ENCODE peak calls at places on chromosomes 6 and 20, in eight cellular contexts. One of them, this sample, is unnamed. For H3K9me3, the result is how much of the 10 kb centered on the place peaks cover.

GRCh38 chr20:23133560-23133998 is 47.5 kb upstream of the CD93 start:
- DNase-seq in CD8-positive, alpha-beta memory T cell: no peak
- DNase-seq in iPS DF 6.9: no peak
- DNase-seq in left ventricle myocardium inferior: no peak
- DNase-seq in adrenal gland: no peak
- DNase-seq in effector memory CD4-positive, alpha-beta T cell: no peak
- DNase-seq in naive thymus-derived CD4-positive, alpha-beta T cell: no peak
- DNase-seq in prostate gland: no peak
- DNase-seq in this sample: peak

GRCh38 chr6:140029551-140029950 is 655.1 kb upstream of the CITED2 start:
- DNase-seq in CD8-positive, alpha-beta memory T cell: no peak
- DNase-seq in iPS DF 6.9: no peak
- DNase-seq in left ventricle myocardium inferior: no peak
- DNase-seq in adrenal gland: no peak
- DNase-seq in effector memory CD4-positive, alpha-beta T cell: no peak
- DNase-seq in naive thymus-derived CD4-positive, alpha-beta T cell: no peak
- DNase-seq in prostate gland: no peak
- DNase-seq in this sample: no peak

GRCh38 chr6:34646714-34647113 is 49.9 kb downstream of the ILRUN start:
- DNase-seq in CD8-positive, alpha-beta memory T cell: no peak
- DNase-seq in iPS DF 6.9: no peak
- DNase-seq in left ventricle myocardium inferior: no peak
- DNase-seq in adrenal gland: no peak
- DNase-seq in effector memory CD4-positive, alpha-beta T cell: no peak
- DNase-seq in naive thymus-derived CD4-positive, alpha-beta T cell: no peak
- DNase-seq in prostate gland: no peak
- DNase-seq in this sample: no peak

GRCh38 chr20:59019217-59019616 is at the start of gene TUBB1:
- DNase-seq in CD8-positive, alpha-beta memory T cell: no peak
- DNase-seq in iPS DF 6.9: no peak
- DNase-seq in left ventricle myocardium inferior: no peak
- DNase-seq in adrenal gland: no peak
- DNase-seq in effector memory CD4-positive, alpha-beta T cell: no peak
- DNase-seq in naive thymus-derived CD4-positive, alpha-beta T cell: no peak
- DNase-seq in prostate gland: no peak
- DNase-seq in this sample: no peak

GRCh38 chr20:22974354-22974753 is 60.8 kb upstream of the SSTR4 start:
- DNase-seq in CD8-positive, alpha-beta memory T cell: no peak
- DNase-seq in iPS DF 6.9: peak
- DNase-seq in left ventricle myocardium inferior: no peak
- DNase-seq in adrenal gland: no peak
- DNase-seq in effector memory CD4-positive, alpha-beta T cell: no peak
- DNase-seq in naive thymus-derived CD4-positive, alpha-beta T cell: no peak
- DNase-seq in prostate gland: no peak
- DNase-seq in this sample: no peak

GRCh38 chr6:28807682-28808280 is 116.0 kb downstream of the TRIM27 start:
- DNase-seq in CD8-positive, alpha-beta memory T cell: no peak
- DNase-seq in iPS DF 6.9: no peak
- DNase-seq in left ventricle myocardium inferior: no peak
- DNase-seq in adrenal gland: no peak
- DNase-seq in effector memory CD4-positive, alpha-beta T cell: no peak
- DNase-seq in naive thymus-derived CD4-positive, alpha-beta T cell: no peak
- DNase-seq in prostate gland: no peak
- DNase-seq in this sample: no peak

GRCh38 chr20:53753880-53754459 is 160.3 kb upstream of the ZNF217 start:
- DNase-seq in CD8-positive, alpha-beta memory T cell: no peak
- DNase-seq in iPS DF 6.9: no peak
- DNase-seq in left ventricle myocardium inferior: no peak
- DNase-seq in adrenal gland: no peak
- DNase-seq in effector memory CD4-positive, alpha-beta T cell: no peak
- DNase-seq in naive thymus-derived CD4-positive, alpha-beta T cell: no peak
- DNase-seq in prostate gland: no peak
- DNase-seq in this sample: no peak

GRCh38 chr6:15922510-15923307 is 206.2 kb upstream of the MYLIP start:
- DNase-seq in CD8-positive, alpha-beta memory T cell: no peak
- DNase-seq in iPS DF 6.9: no peak
- DNase-seq in left ventricle myocardium inferior: no peak
- DNase-seq in adrenal gland: no peak
- DNase-seq in effector memory CD4-positive, alpha-beta T cell: no peak
- DNase-seq in naive thymus-derived CD4-positive, alpha-beta T cell: no peak
- DNase-seq in prostate gland: no peak
- DNase-seq in this sample: peak

GRCh38 chr20:23508449-23508848 is 17.5 kb downstream of the CST8 start:
- DNase-seq in CD8-positive, alpha-beta memory T cell: no peak
- DNase-seq in iPS DF 6.9: no peak
- DNase-seq in left ventricle myocardium inferior: no peak
- DNase-seq in adrenal gland: no peak
- DNase-seq in effector memory CD4-positive, alpha-beta T cell: no peak
- DNase-seq in naive thymus-derived CD4-positive, alpha-beta T cell: no peak
- DNase-seq in prostate gland: no peak
- DNase-seq in this sample: no peak

GRCh38 chr20:48405909-48406308 is 421.9 kb downstream of the PREX1 start:
- DNase-seq in CD8-positive, alpha-beta memory T cell: no peak
- DNase-seq in iPS DF 6.9: no peak
- DNase-seq in left ventricle myocardium inferior: no peak
- DNase-seq in adrenal gland: no peak
- DNase-seq in effector memory CD4-positive, alpha-beta T cell: no peak
- DNase-seq in naive thymus-derived CD4-positive, alpha-beta T cell: no peak
- DNase-seq in prostate gland: no peak
- DNase-seq in this sample: no peak

GRCh38 chr20:3887870-3888614 is 1.1 kb upstream of the PANK2 start:
- DNase-seq in CD8-positive, alpha-beta memory T cell: no peak
- DNase-seq in iPS DF 6.9: no peak
- DNase-seq in left ventricle myocardium inferior: no peak
- DNase-seq in adrenal gland: peak
- DNase-seq in effector memory CD4-positive, alpha-beta T cell: no peak
- DNase-seq in naive thymus-derived CD4-positive, alpha-beta T cell: no peak
- DNase-seq in prostate gland: no peak
- DNase-seq in this sample: peak

GRCh38 chr20:58131111-58131510 is 97.3 kb downstream of the ANKRD60 start:
- DNase-seq in CD8-positive, alpha-beta memory T cell: no peak
- DNase-seq in iPS DF 6.9: no peak
- DNase-seq in left ventricle myocardium inferior: no peak
- DNase-seq in adrenal gland: no peak
- DNase-seq in effector memory CD4-positive, alpha-beta T cell: no peak
- DNase-seq in naive thymus-derived CD4-positive, alpha-beta T cell: no peak
- DNase-seq in prostate gland: no peak
- DNase-seq in this sample: peak

GRCh38 chr6:77466055-77467028 is 3.1 kb upstream of the HTR1B start:
- DNase-seq in CD8-positive, alpha-beta memory T cell: no peak
- DNase-seq in iPS DF 6.9: no peak
- DNase-seq in left ventricle myocardium inferior: peak
- DNase-seq in adrenal gland: peak
- DNase-seq in effector memory CD4-positive, alpha-beta T cell: no peak
- DNase-seq in naive thymus-derived CD4-positive, alpha-beta T cell: no peak
- DNase-seq in prostate gland: peak
- DNase-seq in this sample: peak

GRCh38 chr20:36606171-36607116 is 865 bp downstream of the RAB5IF start:
- DNase-seq in CD8-positive, alpha-beta memory T cell: no peak
- DNase-seq in iPS DF 6.9: no peak
- DNase-seq in left ventricle myocardium inferior: no peak
- DNase-seq in adrenal gland: peak
- DNase-seq in effector memory CD4-positive, alpha-beta T cell: no peak
- DNase-seq in naive thymus-derived CD4-positive, alpha-beta T cell: no peak
- DNase-seq in prostate gland: no peak
- DNase-seq in this sample: no peak

DNA sequence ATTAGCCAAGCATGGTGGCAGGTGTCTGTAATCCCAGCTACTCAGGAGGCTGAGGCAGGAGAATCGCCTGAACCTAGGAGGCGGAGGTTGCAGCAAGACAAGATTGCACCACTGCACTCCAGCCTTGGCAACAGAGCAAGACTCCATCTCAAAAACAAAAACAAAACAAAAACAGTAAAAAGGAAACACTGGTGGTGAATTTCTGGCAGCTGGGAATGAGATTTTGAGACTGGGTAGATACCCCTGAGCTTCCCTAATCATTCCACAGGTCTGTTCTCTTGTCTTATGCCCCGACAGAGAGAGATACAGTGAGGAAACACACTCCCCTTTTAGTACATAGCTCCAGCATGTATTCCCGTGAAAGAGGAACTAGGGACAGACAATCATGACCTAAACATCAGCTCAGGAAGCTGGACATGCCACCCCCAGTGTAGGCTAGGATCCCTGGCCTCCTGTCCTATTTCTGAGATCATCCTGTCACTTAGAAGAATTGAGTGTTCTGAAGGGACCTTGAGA is 9.6 kb downstream of the MAN1A1 start:
- DNase-seq in CD8-positive, alpha-beta memory T cell: no peak
- DNase-seq in iPS DF 6.9: no peak
- DNase-seq in left ventricle myocardium inferior: no peak
- DNase-seq in adrenal gland: no peak
- DNase-seq in effector memory CD4-positive, alpha-beta T cell: no peak
- DNase-seq in naive thymus-derived CD4-positive, alpha-beta T cell: no peak
- DNase-seq in prostate gland: no peak
- DNase-seq in this sample: no peak
- H3K4me3 ChIP-seq in CD8-positive, alpha-beta memory T cell: no peak
- H3K4me3 ChIP-seq in iPS DF 6.9: no peak
- H3K4me3 ChIP-seq in left ventricle myocardium inferior: no peak
- H3K4me3 ChIP-seq in adrenal gland: no peak
- H3K4me3 ChIP-seq in effector memory CD4-positive, alpha-beta T cell: no peak
- H3K4me3 ChIP-seq in naive thymus-derived CD4-positive, alpha-beta T cell: no peak
- H3K4me3 ChIP-seq in prostate gland: no peak
- H3K4me3 ChIP-seq in this sample: no peak

GRCh38 chr20:39424923-39425678 is 463.0 kb downstream of the DHX35 start:
- DNase-seq in CD8-positive, alpha-beta memory T cell: no peak
- DNase-seq in iPS DF 6.9: no peak
- DNase-seq in left ventricle myocardium inferior: no peak
- DNase-seq in adrenal gland: no peak
- DNase-seq in effector memory CD4-positive, alpha-beta T cell: no peak
- DNase-seq in naive thymus-derived CD4-positive, alpha-beta T cell: no peak
- DNase-seq in prostate gland: no peak
- DNase-seq in this sample: no peak
- H3K9me3 ChIP-seq in CD8-positive, alpha-beta memory T cell: under half
- H3K9me3 ChIP-seq in iPS DF 6.9: under half
- H3K9me3 ChIP-seq in left ventricle myocardium inferior: under half
- H3K9me3 ChIP-seq in adrenal gland: under half
- H3K9me3 ChIP-seq in effector memory CD4-positive, alpha-beta T cell: under half
- H3K9me3 ChIP-seq in naive thymus-derived CD4-positive, alpha-beta T cell: under half
- H3K9me3 ChIP-seq in prostate gland: under half
- H3K9me3 ChIP-seq in this sample: under half

DNA sequence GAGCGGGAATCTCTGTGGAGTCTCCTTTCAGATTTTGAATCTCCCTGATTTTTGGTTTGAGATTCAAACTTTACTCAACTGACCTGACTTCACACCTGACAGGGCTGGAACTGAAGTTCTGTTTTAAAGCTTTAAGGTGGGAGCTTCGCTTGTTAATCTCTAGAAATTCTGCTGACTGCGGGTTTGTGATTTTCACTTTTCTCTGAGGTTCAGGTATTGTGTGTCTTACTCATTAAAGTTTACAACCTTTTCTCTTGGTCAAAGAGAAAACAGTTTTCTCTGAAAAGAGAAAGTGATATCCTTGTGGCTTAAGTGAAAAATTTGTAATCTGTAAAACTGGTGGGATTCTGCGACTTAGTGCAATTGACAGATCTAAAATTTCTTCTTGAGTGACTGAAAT is 20.7 kb upstream of the IGF2R start:
- DNase-seq in CD8-positive, alpha-beta memory T cell: no peak
- DNase-seq in iPS DF 6.9: no peak
- DNase-seq in left ventricle myocardium inferior: no peak
- DNase-seq in adrenal gland: no peak
- DNase-seq in effector memory CD4-positive, alpha-beta T cell: no peak
- DNase-seq in naive thymus-derived CD4-positive, alpha-beta T cell: no peak
- DNase-seq in prostate gland: no peak
- DNase-seq in this sample: no peak
- H3K4me3 ChIP-seq in CD8-positive, alpha-beta memory T cell: no peak
- H3K4me3 ChIP-seq in iPS DF 6.9: no peak
- H3K4me3 ChIP-seq in left ventricle myocardium inferior: no peak
- H3K4me3 ChIP-seq in adrenal gland: no peak
- H3K4me3 ChIP-seq in effector memory CD4-positive, alpha-beta T cell: no peak
- H3K4me3 ChIP-seq in naive thymus-derived CD4-positive, alpha-beta T cell: no peak
- H3K4me3 ChIP-seq in prostate gland: no peak
- H3K4me3 ChIP-seq in this sample: no peak

GRCh38 chr6:169208011-169208410 is 45.6 kb downstream of the THBS2 start:
- DNase-seq in CD8-positive, alpha-beta memory T cell: no peak
- DNase-seq in iPS DF 6.9: no peak
- DNase-seq in left ventricle myocardium inferior: no peak
- DNase-seq in adrenal gland: no peak
- DNase-seq in effector memory CD4-positive, alpha-beta T cell: no peak
- DNase-seq in naive thymus-derived CD4-positive, alpha-beta T cell: no peak
- DNase-seq in prostate gland: no peak
- DNase-seq in this sample: no peak
- H3K9me3 ChIP-seq in CD8-positive, alpha-beta memory T cell: under half
- H3K9me3 ChIP-seq in iPS DF 6.9: under half
- H3K9me3 ChIP-seq in left ventricle myocardium inferior: under half
- H3K9me3 ChIP-seq in adrenal gland: under half
- H3K9me3 ChIP-seq in effector memory CD4-positive, alpha-beta T cell: under half
- H3K9me3 ChIP-seq in naive thymus-derived CD4-positive, alpha-beta T cell: under half
- H3K9me3 ChIP-seq in prostate gland: under half
- H3K9me3 ChIP-seq in this sample: under half

GRCh38 chr20:50819344-50819743 is 24.5 kb downstream of the BCAS4 start:
- DNase-seq in CD8-positive, alpha-beta memory T cell: no peak
- DNase-seq in iPS DF 6.9: no peak
- DNase-seq in left ventricle myocardium inferior: no peak
- DNase-seq in adrenal gland: no peak
- DNase-seq in effector memory CD4-positive, alpha-beta T cell: no peak
- DNase-seq in naive thymus-derived CD4-positive, alpha-beta T cell: no peak
- DNase-seq in prostate gland: no peak
- DNase-seq in this sample: no peak

GRCh38 chr20:50821994-50822393 is 27.1 kb downstream of the BCAS4 start:
- DNase-seq in CD8-positive, alpha-beta memory T cell: no peak
- DNase-seq in iPS DF 6.9: no peak
- DNase-seq in left ventricle myocardium inferior: no peak
- DNase-seq in adrenal gland: no peak
- DNase-seq in effector memory CD4-positive, alpha-beta T cell: no peak
- DNase-seq in naive thymus-derived CD4-positive, alpha-beta T cell: no peak
- DNase-seq in prostate gland: no peak
- DNase-seq in this sample: no peak

GRCh38 chr20:50823319-50823718 is 28.5 kb downstream of the BCAS4 start:
- DNase-seq in CD8-positive, alpha-beta memory T cell: no peak
- DNase-seq in iPS DF 6.9: no peak
- DNase-seq in left ventricle myocardium inferior: no peak
- DNase-seq in adrenal gland: no peak
- DNase-seq in effector memory CD4-positive, alpha-beta T cell: no peak
- DNase-seq in naive thymus-derived CD4-positive, alpha-beta T cell: no peak
- DNase-seq in prostate gland: no peak
- DNase-seq in this sample: no peak

GRCh38 chr20:50821257-50821921 is 26.5 kb downstream of the BCAS4 start:
- DNase-seq in CD8-positive, alpha-beta memory T cell: no peak
- DNase-seq in iPS DF 6.9: no peak
- DNase-seq in left ventricle myocardium inferior: no peak
- DNase-seq in adrenal gland: no peak
- DNase-seq in effector memory CD4-positive, alpha-beta T cell: no peak
- DNase-seq in naive thymus-derived CD4-positive, alpha-beta T cell: no peak
- DNase-seq in prostate gland: no peak
- DNase-seq in this sample: no peak

GRCh38 chr20:50820515-50821256 is 25.8 kb downstream of the BCAS4 start:
- DNase-seq in CD8-positive, alpha-beta memory T cell: no peak
- DNase-seq in iPS DF 6.9: no peak
- DNase-seq in left ventricle myocardium inferior: no peak
- DNase-seq in adrenal gland: no peak
- DNase-seq in effector memory CD4-positive, alpha-beta T cell: no peak
- DNase-seq in naive thymus-derived CD4-positive, alpha-beta T cell: no peak
- DNase-seq in prostate gland: no peak
- DNase-seq in this sample: no peak
- H3K4me3 ChIP-seq in CD8-positive, alpha-beta memory T cell: no peak
- H3K4me3 ChIP-seq in iPS DF 6.9: no peak
- H3K4me3 ChIP-seq in left ventricle myocardium inferior: no peak
- H3K4me3 ChIP-seq in adrenal gland: no peak
- H3K4me3 ChIP-seq in effector memory CD4-positive, alpha-beta T cell: no peak
- H3K4me3 ChIP-seq in naive thymus-derived CD4-positive, alpha-beta T cell: no peak
- H3K4me3 ChIP-seq in prostate gland: no peak
- H3K4me3 ChIP-seq in this sample: no peak